ENCODE peak calls at places on chromosomes 16 and 17, in five cellular contexts. A, X, F, T and K are unnamed samples.

GRCh38 chr16:67013238-67013822 is 15.6 kb upstream of the CBFB start:
- DNase-seq in A (no peak), X (no peak), F (no peak), T (no peak), K (no peak)

GRCh38 chr17:781920-782731 is at the start of the genes GLOD4 and MRM3:
- DNase-seq in A (peak), X (peak), F (peak), T (peak), K (peak)

GRCh38 chr16:69942099-69942491 is 9.0 kb upstream of the CLEC18A start:
- DNase-seq in A (no peak), X (no peak), F (no peak), T (no peak), K (no peak)

GRCh38 chr17:62653831-62654829 is 26.7 kb downstream of the MRC2 start:
- DNase-seq in A (no peak), X (peak), F (no peak), T (no peak), K (peak)

GRCh38 chr17:3667366-3668278 is 756 bp downstream of the TAX1BP3 start:
- DNase-seq in A (peak), X (peak), F (peak), T (no peak), K (peak)

GRCh38 chr17:13550291-13550690 is 51.4 kb downstream of the HS3ST3A1 start:
- DNase-seq in A (no peak), X (peak), F (no peak), T (no peak), K (no peak)

GRCh38 chr16:8537691-8538342 is 52.5 kb downstream of the TMEM114 start:
- DNase-seq in A (no peak), X (no peak), F (no peak), T (no peak), K (no peak)

GRCh38 chr17:76136276-76137025 is 4.6 kb downstream of the FOXJ1 start:
- DNase-seq in A (no peak), X (no peak), F (no peak), T (no peak), K (no peak)

GRCh38 chr16:56610017-56610608 is 1.7 kb downstream of the MT2A start:
- DNase-seq in A (no peak), X (peak), F (no peak), T (peak), K (peak)

GRCh38 chr17:79789943-79790804 is 6.7 kb downstream of the CBX8 start:
- DNase-seq in A (no peak), X (no peak), F (no peak), T (no peak), K (no peak)

GRCh38 chr17:38402897-38403296 is 25.4 kb upstream of the ARHGAP23 start:
- DNase-seq in A (no peak), X (no peak), F (no peak), T (no peak), K (no peak)

DNA sequence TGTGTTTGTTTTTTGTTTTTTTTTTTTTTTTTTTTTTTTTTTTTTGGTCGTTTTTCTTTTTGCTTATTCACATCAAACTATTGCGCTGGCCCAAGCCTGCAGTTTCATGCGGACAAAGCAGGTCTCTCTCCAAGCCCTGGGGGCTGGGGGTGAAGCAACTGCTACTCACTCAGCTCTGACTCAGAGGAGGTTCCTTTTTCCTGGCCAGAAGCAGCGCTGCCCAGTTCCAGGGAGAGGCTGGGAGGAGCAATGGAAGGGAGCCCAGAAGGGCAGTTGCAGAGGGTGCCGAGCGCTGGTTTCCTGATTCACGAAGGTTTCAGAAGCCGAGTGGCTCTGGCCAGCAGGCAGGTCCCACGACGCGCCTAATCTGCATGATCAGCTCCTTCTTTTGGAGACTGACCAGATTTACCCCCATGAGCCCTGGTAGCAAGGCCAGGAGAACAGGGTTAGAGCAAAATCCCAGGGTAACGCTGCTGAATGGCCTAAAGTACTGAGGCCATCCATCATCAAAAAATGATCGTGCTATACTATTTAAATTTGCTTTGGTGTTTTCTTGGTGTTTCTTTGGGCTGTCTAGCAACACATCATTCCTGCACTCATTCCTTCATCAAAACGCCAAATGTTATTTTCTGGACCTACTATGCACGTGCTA is 144.7 kb upstream of the SOX9 start:
- DNase-seq in A (peak), X (peak), F (no peak), T (no peak), K (peak)
- H3K4me3 ChIP-seq in A (peak), X (no peak), F (no peak), T (no peak), K (no peak)

DNA sequence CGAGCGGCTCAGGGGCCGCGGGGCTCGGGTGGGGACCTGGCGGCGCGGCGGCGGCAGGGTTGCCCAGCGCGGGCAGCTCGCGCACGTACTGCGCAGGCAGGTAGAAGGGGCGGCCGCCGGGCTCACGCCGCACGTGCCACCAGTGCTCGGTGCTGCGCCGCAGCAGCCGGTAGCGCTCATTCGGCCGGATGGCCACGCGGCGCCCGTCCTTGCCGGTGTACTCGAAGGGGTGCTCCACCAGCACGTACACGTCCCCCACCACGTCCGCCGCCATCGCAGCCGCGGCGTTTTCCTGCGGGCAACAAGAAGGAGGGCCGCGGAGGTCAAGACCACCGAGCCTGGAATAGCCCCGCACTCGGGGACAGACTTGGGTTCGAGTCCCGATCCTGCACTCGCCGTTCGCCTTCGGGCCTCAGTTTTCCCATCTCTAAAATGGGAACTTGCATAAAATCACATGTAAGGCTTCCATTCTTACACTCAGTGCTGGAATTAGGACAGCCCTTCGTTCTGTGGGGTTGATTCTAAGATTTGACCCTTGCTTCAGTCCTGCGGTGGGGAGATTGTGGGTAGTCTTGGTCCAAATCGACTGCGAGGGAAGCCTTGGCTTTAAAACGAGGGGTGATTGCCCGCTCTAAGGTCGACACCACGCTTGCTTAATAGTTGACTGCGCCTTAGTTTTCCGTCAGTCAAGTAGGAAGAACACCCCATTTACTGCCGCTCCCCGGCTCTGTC is 2.5 kb downstream of the ARHGAP27 start:
- DNase-seq in A (no peak), X (no peak), F (no peak), T (no peak), K (no peak)
- H3K4me3 ChIP-seq in A (peak), X (no peak), F (peak), T (peak), K (peak)

GRCh38 chr17:55317284-55317683 is 52.5 kb downstream of the HLF start:
- DNase-seq in A (no peak), X (no peak), F (no peak), T (no peak), K (no peak)

GRCh38 chr17:55320594-55321506 is 56.1 kb downstream of the HLF start:
- DNase-seq in A (peak), X (no peak), F (no peak), T (no peak), K (no peak)

GRCh38 chr17:55319933-55320593 is 55.3 kb downstream of the HLF start:
- DNase-seq in A (no peak), X (no peak), F (no peak), T (no peak), K (no peak)

GRCh38 chr17:55318081-55318480 is 53.3 kb downstream of the HLF start:
- DNase-seq in A (no peak), X (no peak), F (no peak), T (no peak), K (no peak)

GRCh38 chr17:55318715-55319487 is 54.1 kb downstream of the HLF start:
- DNase-seq in A (no peak), X (no peak), F (no peak), T (no peak), K (no peak)
- H3K4me3 ChIP-seq in A (no peak), X (no peak), F (no peak), T (no peak), K (no peak)

GRCh38 chr17:44324092-44324570 is 492 bp downstream of the SLC25A39 start:
- DNase-seq in A (no peak), X (no peak), F (no peak), T (no peak), K (no peak)

GRCh38 chr17:44327715-44328449 is 3.3 kb upstream of the SLC25A39 start:
- DNase-seq in A (no peak), X (no peak), F (no peak), T (no peak), K (no peak)

GRCh38 chr17:44324571-44325275 is at the start of gene SLC25A39:
- DNase-seq in A (peak), X (peak), F (peak), T (peak), K (peak)

GRCh38 chr17:44323359-44324091 is 1.1 kb downstream of the SLC25A39 start:
- DNase-seq in A (no peak), X (no peak), F (no peak), T (no peak), K (no peak)

GRCh38 chr17:44326867-44327444 is 2.3 kb upstream of the SLC25A39 start:
- DNase-seq in A (peak), X (peak), F (peak), T (peak), K (peak)
- H3K4me3 ChIP-seq in A (peak), X (peak), F (peak), T (peak), K (peak)

GRCh38 chr17:48730240-48730550 is 1.6 kb upstream of the HOXB13 start:
- DNase-seq in A (no peak), X (no peak), F (no peak), T (no peak), K (no peak)
- H3K4me3 ChIP-seq in A (no peak), X (no peak), F (no peak), T (no peak), K (no peak)

DNA sequence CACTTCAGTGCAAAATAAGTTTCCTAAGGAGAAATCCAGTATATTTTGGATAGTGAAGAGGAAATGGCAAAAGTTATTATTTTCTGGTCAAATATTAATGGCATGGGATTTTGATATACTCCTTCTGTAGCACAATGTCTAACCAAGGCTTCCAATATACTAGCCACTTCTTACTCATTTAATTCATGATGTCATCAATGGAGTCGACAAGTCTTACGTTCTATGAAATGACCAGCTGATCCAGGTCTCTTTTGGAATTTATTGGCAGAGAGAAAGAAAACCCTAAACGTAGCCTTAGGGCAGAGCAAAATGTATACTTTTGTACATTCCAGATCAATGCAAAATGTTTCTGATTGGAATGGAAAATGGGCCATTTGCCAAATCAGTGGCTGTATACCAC is 8.3 kb upstream of the ABCA10 start:
- DNase-seq in A (no peak), X (no peak), F (no peak), T (no peak), K (no peak)
- H3K4me3 ChIP-seq in A (no peak), X (no peak), F (no peak), T (no peak), K (no peak)